ENCODE peak calls at places on chromosomes 13 and 19, in six cellular contexts. J, Z, D, Y, G and F are unnamed samples.

GRCh38 chr19:39032164-39032918 is at the start of gene FBXO27:
- DNase-seq in Y (peak; percentile 55), J (no peak), G (peak; percentile 67), D (no peak), Z (peak; percentile 37), F (no peak)

GRCh38 chr19:48683349-48683748 is 10.5 kb upstream of the NTN5 start:
- DNase-seq in J (no peak), Z (no peak), Y (no peak), G (no peak), D (no peak), F (no peak)

GRCh38 chr19:39467941-39468340 is 12.7 kb upstream of the TIMM50 start:
- DNase-seq in G (no peak), J (no peak), Y (no peak), D (no peak), Z (no peak), F (no peak)

GRCh38 chr19:48506138-48506733 is 5.4 kb downstream of the LMTK3 start:
- DNase-seq in Y (no peak), G (no peak), J (no peak), D (peak; percentile 45), Z (peak; percentile 84), F (no peak)

GRCh38 chr13:94382960-94383359 is 96.5 kb downstream of the DCT start:
- DNase-seq in D (no peak), Z (no peak), G (no peak), Y (no peak), J (no peak), F (no peak)

GRCh38 chr13:95378603-95379002 is 77.4 kb upstream of the ABCC4 start:
- DNase-seq in Y (no peak), G (no peak), Z (no peak), J (no peak), D (no peak), F (no peak)

GRCh38 chr13:23510544-23510916 is 59.7 kb upstream of the TNFRSF19 start:
- DNase-seq in D (no peak), G (no peak), J (no peak), Z (no peak), Y (no peak), F (no peak)

GRCh38 chr13:34458756-34459462 is 483.2 kb upstream of the NBEA start:
- DNase-seq in Y (no peak), G (no peak), D (no peak), J (no peak), Z (peak; percentile 4), F (no peak)

GRCh38 chr13:41909524-41909923 is 51.4 kb downstream of the VWA8 start:
- DNase-seq in Z (no peak), Y (no peak), J (no peak), G (no peak), D (no peak), F (no peak)

GRCh38 chr13:43157796-43158195 is 134.4 kb downstream of the DNAJC15 start:
- DNase-seq in Y (no peak), D (no peak), J (no peak), Z (no peak), G (no peak), F (no peak)

GRCh38 chr19:3104708-3104983 is 10.5 kb downstream of the GNA11 start:
- DNase-seq in Y (no peak), J (no peak), D (no peak), G (no peak), Z (no peak), F (no peak)

GRCh38 chr19:17137417-17137816 is 61.8 kb downstream of the MYO9B start:
- DNase-seq in J (no peak), D (no peak), Y (no peak), Z (no peak), G (no peak), F (no peak)

GRCh38 chr13:51645154-51645650 is 60.9 kb downstream of the WDFY2 start:
- DNase-seq in Z (peak; percentile 43), D (peak; percentile 71), G (peak; percentile 66), Y (no peak), J (no peak), F (no peak)

GRCh38 chr13:51644649-51645048 is 60.4 kb downstream of the WDFY2 start:
- DNase-seq in J (no peak), D (no peak), G (no peak), Z (peak; percentile 28), Y (no peak), F (no peak)

GRCh38 chr13:51643882-51644281 is 59.6 kb downstream of the WDFY2 start:
- DNase-seq in Y (no peak), G (no peak), Z (peak; percentile 47), D (no peak), J (no peak), F (no peak)

GRCh38 chr13:51646041-51646670 is 61.9 kb downstream of the WDFY2 start:
- DNase-seq in D (no peak), G (no peak), Y (no peak), Z (no peak), J (no peak), F (no peak)

DNA sequence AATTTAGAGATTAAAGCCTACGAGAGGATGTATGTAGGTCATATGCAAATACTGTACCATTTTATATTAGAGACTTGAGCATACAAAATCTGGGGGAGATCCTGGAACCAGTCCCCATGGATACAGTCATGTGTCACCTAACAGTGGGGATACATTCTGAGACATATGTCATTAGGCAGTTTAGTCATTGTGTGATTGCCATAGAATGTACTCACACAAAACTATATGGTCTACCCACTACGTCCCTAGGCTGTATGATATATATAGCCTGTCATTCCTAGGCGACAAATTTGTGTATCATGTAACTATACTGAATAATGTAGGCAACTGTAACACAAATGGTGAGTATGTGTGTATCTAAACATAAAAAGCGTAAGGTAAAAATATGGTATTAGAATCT is 62.8 kb downstream of the WDFY2 start:
- DNase-seq in J (no peak), Y (no peak), Z (no peak), G (no peak), D (no peak), F (no peak)
- H3K27ac ChIP-seq in J (no peak overlapping the region), Y (no peak overlapping the region), Z (no peak overlapping the region), G (no peak overlapping the region), D (no peak overlapping the region), F (no peak overlapping the region)

GRCh38 chr19:18419195-18419698 is at the start of gene SSBP4:
- DNase-seq in J (no peak), Y (peak; percentile 71), G (peak; percentile 86), D (peak; percentile 72), Z (peak; percentile 79), F (no peak)

GRCh38 chr19:18416778-18417249 is 2.4 kb upstream of the SSBP4 start:
- DNase-seq in G (peak; percentile 96), D (peak; percentile 84), Y (peak; percentile 91), Z (peak; percentile 91), J (no peak), F (peak; percentile 95)

GRCh38 chr19:18418725-18419194 is 438 bp upstream of the SSBP4 start:
- DNase-seq in D (no peak), G (peak; percentile 81), Y (no peak), J (no peak), Z (no peak), F (peak; percentile 86)

GRCh38 chr19:18418034-18418724 is 1.0 kb upstream of the SSBP4 start:
- DNase-seq in D (no peak), Y (no peak), J (no peak), Z (no peak), G (no peak), F (peak; percentile 80)

GRCh38 chr19:18417250-18418033 is 1.8 kb upstream of the SSBP4 start:
- DNase-seq in G (peak; percentile 87), Y (peak; percentile 88), D (peak; percentile 85), J (no peak), Z (peak; percentile 79), F (peak; percentile 91)
- H3K27ac ChIP-seq in G (peak overlapping the region; percentile 93), Y (peak overlapping the region; percentile 98), D (peak overlapping the region; percentile 98), J (no peak overlapping the region), Z (peak overlapping the region; percentile 96), F (peak overlapping the region; percentile 97)

GRCh38 chr13:44220948-44221347 is 152.7 kb upstream of the SERP2 start:
- DNase-seq in D (no peak), Y (no peak), Z (no peak), G (no peak), J (no peak), F (no peak)

GRCh38 chr13:44221657-44222056 is 152.0 kb upstream of the SERP2 start:
- DNase-seq in Y (no peak), J (no peak), G (no peak), Z (no peak), D (no peak), F (no peak)

GRCh38 chr13:44223785-44224432 is 149.7 kb upstream of the SERP2 start:
- DNase-seq in Z (no peak), Y (no peak), G (no peak), D (no peak), J (no peak), F (no peak)

GRCh38 chr13:44219808-44220544 is 153.6 kb upstream of the SERP2 start:
- DNase-seq in Z (peak; percentile 58), D (no peak), G (no peak), J (no peak), Y (no peak), F (no peak)

DNA sequence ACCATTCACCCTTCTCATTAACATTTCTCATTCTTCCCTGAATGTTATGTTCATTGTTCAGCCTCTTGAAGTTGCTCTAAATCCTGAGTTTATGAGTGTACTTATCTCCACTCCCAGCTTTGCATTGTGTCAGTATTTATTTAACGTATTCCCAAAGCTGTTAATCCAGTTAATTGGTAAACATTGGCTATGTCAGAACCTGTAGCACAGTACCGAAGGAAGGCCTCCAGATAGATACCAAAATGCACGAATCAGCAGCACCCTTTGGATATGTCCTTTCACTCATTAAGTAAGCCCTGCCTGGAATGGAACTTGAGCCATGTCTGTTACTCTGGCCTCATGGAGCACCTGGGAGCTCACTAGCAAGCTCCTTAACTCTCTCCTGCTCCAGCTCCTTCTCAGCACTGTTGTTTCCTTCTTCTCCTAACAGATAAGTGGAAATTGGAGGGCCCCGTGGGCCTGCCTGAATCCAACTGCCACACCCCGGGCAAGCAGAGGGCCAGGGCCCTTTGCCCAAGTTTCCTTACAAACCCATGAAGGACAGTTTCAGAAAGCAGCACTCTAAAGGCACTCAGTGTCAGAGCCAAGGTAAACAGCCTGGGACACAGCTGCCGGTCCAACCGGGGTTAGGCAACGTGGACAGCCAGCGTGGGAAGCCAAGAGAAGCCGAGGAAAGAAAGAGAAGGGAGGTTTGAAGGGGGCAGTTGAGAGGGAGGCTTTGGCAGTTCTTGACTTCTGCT is 155.0 kb upstream of the SERP2 start:
- DNase-seq in G (peak; percentile 90), Y (no peak), D (no peak), Z (no peak), J (no peak), F (peak; percentile 94)
- H3K27ac ChIP-seq in G (peak overlapping the region; percentile 68), Y (no peak overlapping the region), D (no peak overlapping the region), Z (peak overlapping the region; percentile 67), J (no peak overlapping the region), F (peak overlapping the region; percentile 92)

DNA sequence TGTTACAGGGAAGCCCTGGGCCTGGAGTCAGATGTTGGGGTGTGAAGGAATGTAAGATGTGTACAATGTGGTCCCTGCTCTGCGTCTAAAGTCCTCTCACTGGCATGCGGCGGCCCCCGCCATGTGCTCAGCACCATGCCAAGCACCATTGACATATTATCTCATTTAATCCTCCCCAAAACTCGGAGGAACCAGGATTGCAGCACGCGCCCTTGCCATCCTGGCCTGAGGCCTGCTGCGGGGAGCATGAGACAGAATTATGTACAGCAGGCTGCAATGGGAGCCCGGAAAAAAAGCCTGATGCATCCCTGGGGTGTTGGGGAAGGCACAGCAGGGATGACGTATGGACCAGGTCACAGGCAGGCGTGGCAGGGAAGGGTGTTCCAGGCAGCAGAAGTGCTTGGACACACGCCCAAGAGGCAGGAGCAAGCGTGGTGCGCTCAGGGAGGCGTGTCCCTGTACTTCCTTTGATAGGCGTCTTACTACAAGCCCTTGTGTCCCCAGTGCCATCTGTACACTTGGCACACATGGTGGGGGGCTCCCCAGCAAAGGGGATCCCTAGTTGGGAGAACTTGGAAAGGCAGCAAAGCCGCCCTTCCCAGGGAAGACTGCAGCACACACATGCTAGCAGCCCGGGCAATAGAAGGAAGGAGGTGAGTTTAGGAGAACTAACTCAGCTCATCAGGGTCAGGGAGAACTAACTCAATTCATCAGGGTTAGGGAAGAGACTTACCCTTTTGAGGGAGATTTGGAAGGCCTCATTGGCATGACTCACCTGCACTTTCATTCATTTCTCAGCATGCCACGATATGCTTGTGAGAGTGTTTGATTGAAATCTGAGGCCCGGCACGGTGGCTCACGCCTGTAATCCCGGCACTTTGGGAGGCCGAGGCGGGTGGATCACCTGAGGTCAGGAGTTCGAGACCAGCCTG is 3.5 kb downstream of the EVI5L start:
- DNase-seq in Z (peak; percentile 67), D (no peak), Y (no peak), G (no peak), J (no peak), F (no peak)
- H3K27ac ChIP-seq in Z (no peak overlapping the region), D (no peak overlapping the region), Y (no peak overlapping the region), G (no peak overlapping the region), J (no peak overlapping the region), F (no peak overlapping the region)